ENCODE peak calls at places on chromosomes 3 and 15, in ten cellular contexts. J is PC-3, B is fibroblast of lung, I is astrocyte of the spinal cord, P is tibial artery, M is neural progenitor cell, R is AG09309, H is brain microvascular endothelial cell, Y is heart left ventricle, K is cardiac fibroblast. C is an unnamed sample.

GRCh38 chr3:195100903-195101591 is 169.9 kb downstream of the XXYLT1 start:
- DNase-seq in J (no peak), B (peak; percentile 19), I (no peak), P (peak; percentile 66), M (no peak), R (peak; percentile 58), H (no peak), Y (peak; percentile 78), K (peak; percentile 35), C (no peak)

GRCh38 chr15:75049392-75049791 is 26.0 kb downstream of the PPCDC start:
- DNase-seq in J (no peak), B (peak; percentile 86), I (peak; percentile 37), P (peak; percentile 94), M (no peak), R (no peak), H (no peak), Y (peak; percentile 80), K (no peak), C (no peak)

GRCh38 chr3:108588616-108589015 is 622 bp downstream of the CIP2A start:
- DNase-seq in J (no peak), B (peak; percentile 44), I (no peak), P (no peak), M (no peak), R (no peak), H (no peak), Y (no peak), K (peak; percentile 22), C (no peak)

GRCh38 chr3:122410111-122410510 is 5.8 kb downstream of the WDR5B start:
- DNase-seq in J (no peak), B (no peak), I (no peak), P (no peak), M (no peak), R (no peak), H (no peak), Y (no peak), K (no peak), C (no peak)

GRCh38 chr3:178019645-178020044 is 516.6 kb upstream of the KCNMB2 start:
- DNase-seq in J (no peak), B (no peak), I (no peak), P (no peak), M (no peak), R (no peak), H (no peak), Y (no peak), K (no peak), C (no peak)

GRCh38 chr3:194973366-194974000 is 287.8 kb downstream of the FAM43A start:
- DNase-seq in J (no peak), B (no peak), I (no peak), P (no peak), M (no peak), R (no peak), H (no peak), Y (no peak), K (no peak), C (no peak)

GRCh38 chr3:71035314-71035713 is 548.2 kb downstream of the FOXP1 start:
- DNase-seq in J (peak; percentile 95), B (peak; percentile 68), I (peak; percentile 85), P (no peak), M (no peak), R (no peak), H (peak; percentile 86), Y (no peak), K (peak; percentile 77), C (no peak)

GRCh38 chr3:61200255-61200654 is 51.0 kb downstream of the FHIT start:
- DNase-seq in J (no peak), B (no peak), I (no peak), P (no peak), M (no peak), R (no peak), H (no peak), Y (no peak), K (no peak), C (no peak)

GRCh38 chr3:185825639-185826481 is 1.0 kb upstream of the IGF2BP2 start:
- DNase-seq in J (peak; percentile 64), B (peak; percentile 51), I (no peak), P (no peak), M (peak; percentile 72), R (no peak), H (no peak), Y (peak; percentile 21), K (peak; percentile 48), C (no peak)

GRCh38 chr3:4987374-4988296 is 8.4 kb downstream of the BHLHE40 start:
- DNase-seq in J (no peak), B (no peak), I (no peak), P (no peak), M (no peak), R (no peak), H (no peak), Y (no peak), K (no peak), C (no peak)

GRCh38 chr3:42638339-42638842 is 15.1 kb upstream of the ZBTB47 start:
- DNase-seq in J (no peak), B (no peak), I (no peak), P (no peak), M (no peak), R (no peak), H (no peak), Y (no peak), K (no peak), C (no peak)

GRCh38 chr15:83295417-83295816 is 11.0 kb upstream of the BNC1 start:
- DNase-seq in J (no peak), B (no peak), I (no peak), P (no peak), M (no peak), R (no peak), H (no peak), Y (no peak), K (no peak), C (no peak)

GRCh38 chr15:49199666-49200065 is 29.6 kb downstream of the GALK2 start:
- DNase-seq in J (no peak), B (peak; percentile 63), I (no peak), P (no peak), M (no peak), R (no peak), H (no peak), Y (no peak), K (peak; percentile 72), C (no peak)

GRCh38 chr3:190024912-190025311 is 95.8 kb downstream of the P3H2 start:
- DNase-seq in J (peak; percentile 44), B (no peak), I (peak; percentile 65), P (no peak), M (no peak), R (no peak), H (peak; percentile 73), Y (no peak), K (peak; percentile 88), C (no peak)

GRCh38 chr15:66881173-66881905 is 179.3 kb downstream of the SMAD6 start:
- DNase-seq in J (no peak), B (no peak), I (no peak), P (no peak), M (no peak), R (no peak), H (no peak), Y (no peak), K (no peak), C (no peak)

GRCh38 chr3:21457084-21457483 is 293.9 kb downstream of the ZNF385D start:
- DNase-seq in J (no peak), B (no peak), I (no peak), P (no peak), M (no peak), R (no peak), H (no peak), Y (no peak), K (no peak), C (no peak)
- H3K4me3 ChIP-seq in J (no peak overlapping the region), B (no peak overlapping the region), I (no peak overlapping the region), P (no peak overlapping the region), M (no peak overlapping the region), R (no peak overlapping the region), H (no peak overlapping the region), Y (no peak overlapping the region), K (no peak overlapping the region), C (no peak overlapping the region)

DNA sequence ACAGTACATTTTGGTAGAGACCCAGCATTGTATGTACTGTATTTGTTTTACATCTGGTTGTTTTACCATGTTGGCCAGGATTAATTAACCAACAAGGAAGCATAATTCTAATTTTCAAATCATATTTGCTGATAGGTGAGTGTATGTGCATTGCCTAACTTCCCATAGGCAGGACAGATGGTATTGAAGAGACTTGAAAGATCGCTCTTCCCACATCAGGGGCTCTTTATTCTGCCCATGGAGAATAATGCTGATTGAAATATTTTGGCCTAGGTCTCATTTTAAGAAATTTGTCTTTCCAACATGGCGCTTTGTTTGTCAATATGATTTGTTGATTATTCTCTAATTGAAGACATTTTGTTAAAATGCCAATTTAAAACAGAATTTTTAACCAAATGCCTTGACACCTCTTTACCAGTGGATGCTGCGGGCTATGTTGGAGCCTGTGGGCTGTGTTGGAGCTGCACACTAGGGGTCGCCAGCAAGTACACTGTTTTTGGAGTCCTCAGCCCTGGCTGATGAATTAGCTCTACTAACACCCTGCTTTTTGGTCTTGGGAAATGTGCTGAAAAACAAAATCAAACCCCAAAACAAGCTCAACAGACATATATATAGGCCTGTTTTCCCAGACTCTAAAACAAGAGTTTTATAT is 5.3 kb downstream of the P2RY12 start:
- DNase-seq in J (peak; percentile 57), B (peak; percentile 25), I (no peak), P (no peak), M (peak; percentile 65), R (no peak), H (peak; percentile 33), Y (no peak), K (peak; percentile 26), C (no peak)
- TF ChIP-seq CTCF in J (peak; percentile 88), B (peak; percentile 51), I (peak; percentile 81), P (peak; percentile 11), M (peak; percentile 85), R (peak; percentile 64), H (peak; percentile 94), Y (peak; percentile 37), K (peak; percentile 79), C (peak; percentile 76)

GRCh38 chr3:125051205-125051604 is 4.6 kb downstream of the HEG1 start:
- DNase-seq in J (no peak), B (no peak), I (no peak), P (no peak), M (no peak), R (no peak), H (no peak), Y (no peak), K (no peak), C (no peak)
- H3K4me3 ChIP-seq in J (peak overlapping the region; percentile 60), B (no peak overlapping the region), I (peak overlapping the region; percentile 90), P (no peak overlapping the region), M (peak overlapping the region; percentile 17), R (peak overlapping the region; percentile 59), H (no peak overlapping the region), Y (no peak overlapping the region), K (no peak overlapping the region), C (no peak overlapping the region)

DNA sequence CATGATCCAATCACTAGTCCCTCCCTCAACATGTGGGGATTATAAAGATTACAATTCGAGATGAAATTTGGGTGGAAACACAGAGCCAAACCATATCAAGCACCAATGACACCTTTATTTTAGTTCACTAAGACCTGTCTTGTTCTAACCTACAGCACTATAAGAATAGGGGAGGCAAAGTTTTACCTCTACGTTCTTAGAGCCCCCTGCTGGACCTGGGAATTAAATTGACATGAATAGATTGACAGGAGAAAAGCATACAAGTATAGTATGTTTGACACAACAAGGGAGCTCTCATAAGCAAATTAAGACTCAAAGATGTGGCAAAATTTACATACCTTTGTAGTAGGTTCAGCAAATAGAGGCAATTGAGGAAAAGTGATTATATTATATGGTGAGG is 974.4 kb upstream of the ALCAM start:
- DNase-seq in J (no peak), B (no peak), I (no peak), P (no peak), M (no peak), R (no peak), H (no peak), Y (no peak), K (no peak), C (no peak)
- TF ChIP-seq CTCF in J (peak; percentile 18), B (no peak), I (no peak), P (no peak), M (peak; percentile 22), R (peak; percentile 9), H (peak; percentile 13), Y (no peak), K (no peak), C (peak; percentile 34)